ENCODE peak calls at places on chromosome 20, in four cellular contexts. E is trophoblast cell, X is IMR-90, T is H1. J is an unnamed sample.

GRCh38 chr20:32296874-32297420 is 19.5 kb downstream of the KIF3B start:
- DNase-seq in E (no peak), X (peak; percentile 38), T (no peak), J (no peak)

GRCh38 chr20:45469336-45470261 is at the start of gene WFDC2:
- DNase-seq in E (no peak), X (no peak), T (no peak), J (peak; percentile 78)

GRCh38 chr20:50213531-50214106 is 23.0 kb downstream of the CEBPB start:
- DNase-seq in E (no peak), X (peak; percentile 50), T (no peak), J (no peak)

GRCh38 chr20:2172305-2173175 is 70.9 kb downstream of the STK35 start:
- DNase-seq in E (peak; percentile 78), X (peak; percentile 45), T (no peak), J (peak; percentile 73)

GRCh38 chr20:14890713-14891112 is 553.3 kb upstream of the FLRT3 start:
- DNase-seq in E (no peak), X (no peak), T (no peak), J (no peak)

GRCh38 chr20:10111144-10111771 is 76.5 kb downstream of the ANKEF1 start:
- DNase-seq in E (no peak), X (no peak), T (no peak), J (no peak)

GRCh38 chr20:22763257-22763906 is 179.0 kb upstream of the FOXA2 start:
- DNase-seq in E (peak; percentile 97), X (no peak), T (no peak), J (no peak)

GRCh38 chr20:24951536-24952047 is 2.5 kb downstream of the CST7 start:
- DNase-seq in E (no peak), X (no peak), T (no peak), J (peak; percentile 19)

GRCh38 chr20:325889-326644 is 715 bp downstream of the SOX12 start:
- DNase-seq in E (peak; percentile 62), X (peak; percentile 67), T (no peak), J (peak; percentile 69)

GRCh38 chr20:51400051-51400926 is 142.2 kb downstream of the NFATC2 start:
- DNase-seq in E (no peak), X (no peak), T (no peak), J (no peak)

GRCh38 chr20:14127831-14128230 is 132.5 kb downstream of the MACROD2 start:
- DNase-seq in E (no peak), X (no peak), T (no peak), J (no peak)

GRCh38 chr20:62711703-62712101 is 3.1 kb downstream of the NTSR1 start:
- DNase-seq in E (peak; percentile 16), X (no peak), T (no peak), J (no peak)

GRCh38 chr20:986733-987355 is 15.3 kb downstream of the RSPO4 start:
- DNase-seq in E (peak; percentile 4), X (no peak), T (no peak), J (no peak)

GRCh38 chr20:15496501-15497039 is 1076.7 kb downstream of the KIF16B start:
- DNase-seq in E (no peak), X (no peak), T (no peak), J (no peak)

GRCh38 chr20:50834599-50835005 is 39.7 kb downstream of the BCAS4 start:
- DNase-seq in E (peak; percentile 89), X (peak; percentile 94), T (no peak), J (no peak)

GRCh38 chr20:16761305-16761829 is 13.2 kb downstream of the OTOR start:
- DNase-seq in E (peak; percentile 85), X (peak; percentile 75), T (peak; percentile 41), J (peak; percentile 70)

GRCh38 chr20:59933849-59934585 is 580 bp upstream of the SYCP2 start:
- DNase-seq in E (peak; percentile 76), X (peak; percentile 49), T (no peak), J (peak; percentile 84)

GRCh38 chr20:4966826-4967751 is 34.2 kb downstream of the SLC23A2 start:
- DNase-seq in E (no peak), X (peak; percentile 67), T (no peak), J (no peak)

GRCh38 chr20:46022411-46023147 is 6.4 kb upstream of the SLC12A5 start:
- DNase-seq in E (peak; percentile 63), X (peak; percentile 9), T (no peak), J (peak; percentile 78)

GRCh38 chr20:38935967-38936407 is 9.8 kb downstream of the FAM83D start:
- DNase-seq in E (no peak), X (no peak), T (no peak), J (no peak)

GRCh38 chr20:58716476-58717277 is 24.1 kb downstream of the NPEPL1 start:
- DNase-seq in E (no peak), X (no peak), T (no peak), J (peak; percentile 29)

GRCh38 chr20:57033994-57034393 is 232.4 kb downstream of the BMP7 start:
- DNase-seq in E (no peak), X (no peak), T (no peak), J (no peak)

GRCh38 chr20:19806806-19807691 is 49.0 kb downstream of the RIN2 start:
- DNase-seq in E (no peak), X (peak; percentile 35), T (no peak), J (no peak)

GRCh38 chr20:17833036-17833674 is 133.4 kb downstream of the BANF2 start:
- DNase-seq in E (no peak), X (peak; percentile 37), T (no peak), J (no peak)

DNA sequence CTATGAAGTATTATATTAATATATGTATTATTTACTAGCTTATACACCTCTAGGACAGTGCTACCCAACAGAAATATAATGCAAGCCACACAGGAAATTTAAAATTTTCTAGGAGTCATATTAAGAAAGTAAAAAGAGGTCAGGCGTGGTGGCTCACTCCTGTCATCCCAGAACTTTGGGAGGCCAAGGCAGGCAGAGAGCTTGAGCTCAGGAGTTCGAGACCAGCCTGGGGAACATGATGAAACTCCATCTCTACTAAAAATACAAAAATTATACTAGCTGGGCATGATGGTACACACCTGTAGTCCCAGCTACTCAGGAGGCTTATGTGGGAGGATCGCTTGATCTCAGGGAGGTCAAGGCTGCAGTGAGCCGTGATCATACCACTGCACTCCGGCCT is 237.6 kb upstream of the ZNF217 start:
- DNase-seq in E (no peak), X (no peak), T (no peak), J (no peak)
- H2AK5ac ChIP-seq in E (peak overlapping the region; percentile 41), X (peak overlapping the region; percentile 75), T (no peak overlapping the region), J (no peak overlapping the region)

GRCh38 chr20:52975024-52975732 is 3.0 kb downstream of the TSHZ2 start:
- DNase-seq in E (no peak), X (no peak), T (no peak), J (no peak)
- H2AFZ ChIP-seq in E (no peak overlapping the region), X (no peak overlapping the region), T (no peak overlapping the region), J (no peak overlapping the region)

DNA sequence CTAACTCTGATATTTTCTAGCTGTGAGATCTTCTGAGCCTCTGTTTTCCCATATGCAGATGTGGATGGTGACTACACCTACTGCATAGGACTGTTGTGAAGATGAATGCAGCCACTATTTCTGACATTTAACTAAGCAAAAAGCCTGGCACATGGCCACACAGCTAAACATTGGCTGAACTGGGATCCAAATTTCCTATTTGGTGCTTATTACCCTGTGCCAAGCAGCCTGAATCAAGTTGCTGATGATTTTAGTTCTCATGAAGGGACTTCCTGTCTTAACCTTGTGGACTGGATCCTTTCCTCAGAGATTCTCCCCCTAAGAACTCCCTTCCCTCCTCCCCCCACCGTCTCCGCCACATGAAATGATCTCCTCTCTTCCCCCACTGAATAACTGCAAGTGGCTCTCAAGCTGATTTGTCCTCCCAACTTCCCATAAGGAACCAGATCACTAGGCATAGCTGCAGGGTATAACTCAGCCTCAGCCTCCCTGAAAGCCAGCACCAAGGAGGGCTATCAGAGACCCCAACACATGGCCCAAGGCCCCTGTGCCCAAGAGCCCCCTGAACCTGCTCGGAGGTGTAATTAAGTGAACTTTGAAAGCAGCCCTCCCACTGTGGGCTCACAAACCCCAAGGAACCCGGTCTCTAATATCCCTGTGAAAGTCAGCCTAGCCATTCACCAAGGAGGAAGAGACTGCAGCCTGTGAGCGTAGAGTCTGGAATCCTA is 55.7 kb downstream of the MAFB start:
- DNase-seq in E (no peak), X (no peak), T (no peak), J (no peak)
- H2AK5ac ChIP-seq in E (no peak overlapping the region), X (no peak overlapping the region), T (no peak overlapping the region), J (no peak overlapping the region)

GRCh38 chr20:11918280-11918952 is 723 bp downstream of the BTBD3 start:
- DNase-seq in E (no peak), X (no peak), T (no peak), J (no peak)
- H2AFZ ChIP-seq in E (no peak overlapping the region), X (no peak overlapping the region), T (no peak overlapping the region), J (no peak overlapping the region)

J was measured in H9.